ENCODE peak calls at places on chromosomes 2 and 18, in five cellular contexts. K is H9, J is cardiac muscle cell, Z is 8988T, M is epithelial cell of prostate. U is an unnamed sample.

GRCh38 chr2:231161252-231162035 is 36.6 kb upstream of the HTR2B start:
- DNase-seq in K (no peak), J (no peak), Z (no peak), M (no peak), U (no peak)

GRCh38 chr18:37380546-37381110 is 185.0 kb downstream of the CELF4 start:
- DNase-seq in K (no peak), J (no peak), Z (no peak), M (no peak), U (no peak)

GRCh38 chr2:217742837-217743236 is 260.0 kb downstream of the TNS1 start:
- DNase-seq in K (no peak), J (no peak), Z (no peak), M (no peak), U (no peak)

GRCh38 chr18:10579079-10579867 is 53.4 kb downstream of the NAPG start:
- DNase-seq in K (no peak), J (no peak), Z (no peak), M (no peak), U (no peak)

GRCh38 chr2:24269270-24269669 is 91.1 kb downstream of the ITSN2 start:
- DNase-seq in K (no peak), J (no peak), Z (no peak), M (peak; percentile 27), U (no peak)

GRCh38 chr2:29456429-29456828 is 341.2 kb downstream of the CLIP4 start:
- DNase-seq in K (no peak), J (no peak), Z (no peak), M (no peak), U (no peak)

GRCh38 chr18:3323900-3324299 is 62.0 kb downstream of the MYL12B start:
- DNase-seq in K (no peak), J (no peak), Z (no peak), M (no peak), U (no peak)

GRCh38 chr18:34806527-34806926 is 96.4 kb downstream of the DTNA start:
- DNase-seq in K (no peak), J (no peak), Z (no peak), M (no peak), U (no peak)

GRCh38 chr18:50410008-50410407 is 35.2 kb downstream of the SKA1 start:
- DNase-seq in K (no peak), J (no peak), Z (no peak), M (no peak), U (no peak)

GRCh38 chr2:170843656-170844055 is 27.0 kb downstream of the GAD1 start:
- DNase-seq in K (no peak), J (no peak), Z (no peak), M (peak; percentile 14), U (no peak)

GRCh38 chr18:23861326-23861725 is 153.2 kb upstream of the TTC39C start:
- DNase-seq in K (no peak), J (no peak), Z (no peak), M (no peak), U (no peak)

GRCh38 chr2:186309901-186310300 is 176.2 kb upstream of the ZC3H15 start:
- DNase-seq in K (no peak), J (no peak), Z (no peak), M (no peak), U (no peak)

GRCh38 chr2:176445831-176446433 is 176.7 kb downstream of the MTX2 start:
- DNase-seq in K (no peak), J (no peak), Z (no peak), M (peak; percentile 5), U (no peak)

GRCh38 chr2:74573747-74574562 is 19.4 kb downstream of the DOK1 start:
- DNase-seq in K (no peak), J (no peak), Z (no peak), M (no peak), U (no peak)

GRCh38 chr2:42117923-42118758 is 51.0 kb upstream of the EML4 start:
- DNase-seq in K (peak; percentile 43), J (no peak), Z (no peak), M (peak; percentile 44), U (no peak)

GRCh38 chr2:7539760-7540159 is 622.5 kb downstream of the RNF144A start:
- DNase-seq in K (no peak), J (no peak), Z (no peak), M (no peak), U (no peak)

GRCh38 chr2:26915316-26915715 is 55.1 kb upstream of the MAPRE3 start:
- DNase-seq in K (no peak), J (no peak), Z (no peak), M (no peak), U (no peak)

GRCh38 chr2:39024833-39025232 is 96.0 kb downstream of the SOS1 start:
- DNase-seq in K (no peak), J (no peak), Z (no peak), M (peak; percentile 68), U (no peak)

GRCh38 chr2:203897544-203897943 is 30.0 kb downstream of the CTLA4 start:
- DNase-seq in K (no peak), J (no peak), Z (no peak), M (no peak), U (no peak)

GRCh38 chr2:240170883-240171282 is 30.4 kb upstream of the OTOS start:
- DNase-seq in K (no peak), J (no peak), Z (no peak), M (no peak), U (no peak)

GRCh38 chr2:626491-627339 is 50.5 kb downstream of the TMEM18 start:
- DNase-seq in K (no peak), J (no peak), Z (no peak), M (no peak), U (no peak)

GRCh38 chr2:219662566-219662965 is 35.1 kb downstream of the SLC4A3 start:
- DNase-seq in K (peak; percentile 58), J (no peak), Z (no peak), M (no peak), U (no peak)

GRCh38 chr18:13831864-13832508 is 8.0 kb downstream of the MC5R start:
- DNase-seq in K (peak; percentile 47), J (no peak), Z (no peak), M (no peak), U (peak; percentile 47)

GRCh38 chr2:227411990-227412350 is 24.2 kb upstream of the SCYGR1 start:
- DNase-seq in K (no peak), J (no peak), Z (no peak), M (no peak), U (no peak)

GRCh38 chr2:39730685-39731302 is 48.3 kb downstream of the THUMPD2 start:
- DNase-seq in K (no peak), J (peak; percentile 32), Z (no peak), M (no peak), U (no peak)

GRCh38 chr2:149566652-149567051 is 20.9 kb downstream of the MMADHC start:
- DNase-seq in K (no peak), J (no peak), Z (no peak), M (no peak), U (no peak)

GRCh38 chr2:36413218-36413617 is 57.6 kb downstream of the CRIM1 start:
- DNase-seq in K (no peak), J (no peak), Z (no peak), M (no peak), U (no peak)

GRCh38 chr2:128504242-128505149 is 185.8 kb upstream of the HS6ST1 start:
- DNase-seq in K (peak; percentile 18), J (no peak), Z (no peak), M (no peak), U (no peak)

GRCh38 chr2:73103018-73103542 is 9.7 kb downstream of the RAB11FIP5 start:
- DNase-seq in K (no peak), J (no peak), Z (no peak), M (no peak), U (no peak)

GRCh38 chr2:126891681-126892500 is 6.8 kb upstream of the TEX51 start:
- DNase-seq in K (peak; percentile 24), J (no peak), Z (no peak), M (no peak), U (no peak)

GRCh38 chr18:7414459-7414858 is 152.7 kb upstream of the PTPRM start:
- DNase-seq in K (no peak), J (no peak), Z (no peak), M (no peak), U (no peak)

GRCh38 chr18:39571511-39571910 is 2005.9 kb upstream of the CELF4 start:
- DNase-seq in K (no peak), J (peak; percentile 46), Z (no peak), M (no peak), U (no peak)

GRCh38 chr18:63775166-63775730 is at the start of gene SERPINB7:
- DNase-seq in K (no peak), J (no peak), Z (no peak), M (peak; percentile 83), U (no peak)

GRCh38 chr2:135600915-135601314 is 69.6 kb downstream of the R3HDM1 start:
- DNase-seq in K (no peak), J (no peak), Z (no peak), M (no peak), U (no peak)

GRCh38 chr2:121089005-121089510 is 195.9 kb downstream of the TFCP2L1 start:
- DNase-seq in K (no peak), J (no peak), Z (no peak), M (no peak), U (no peak)

GRCh38 chr2:37576831-37577230 is 94.6 kb downstream of the CDC42EP3 start:
- DNase-seq in K (no peak), J (no peak), Z (no peak), M (no peak), U (no peak)

GRCh38 chr2:9473985-9474360 is 378 bp upstream of the IAH1 start:
- DNase-seq in K (no peak), J (peak; percentile 15), Z (peak; percentile 27), M (no peak), U (no peak)

GRCh38 chr2:221836091-221836490 is 264.0 kb upstream of the EPHA4 start:
- DNase-seq in K (no peak), J (no peak), Z (no peak), M (no peak), U (no peak)

U was measured in HuH-7.5.